ENCODE peak calls at places on chromosomes 6 and 20, in seven cellular contexts. Z is dorsolateral prefrontal cortex, L is GM12878, S is AG04450, W is neural progenitor cell, F is PC-9, X is left ventricle myocardium inferior. G is an unnamed sample.

GRCh38 chr20:635609-636338 is 17.2 kb downstream of the SRXN1 start:
- DNase-seq in Z (no peak), L (no peak), S (no peak), W (no peak), F (peak; percentile 53), X (peak; percentile 30), G (no peak)

GRCh38 chr20:52410746-52411317 is 219.3 kb upstream of the ZFP64 start:
- DNase-seq in Z (no peak), L (no peak), S (no peak), W (no peak), F (no peak), X (no peak), G (no peak)

GRCh38 chr20:25309395-25310267 is 61.7 kb downstream of the PYGB start:
- DNase-seq in Z (no peak), L (no peak), S (no peak), W (no peak), F (peak; percentile 68), X (no peak), G (peak; percentile 87)

GRCh38 chr6:21747441-21747840 is 153.9 kb downstream of the SOX4 start:
- DNase-seq in Z (no peak), L (no peak), S (no peak), W (no peak), F (no peak), X (no peak), G (no peak)

GRCh38 chr6:12313992-12314589 is 23.9 kb downstream of the EDN1 start:
- DNase-seq in Z (no peak), L (no peak), S (no peak), W (no peak), F (peak; percentile 100), X (no peak), G (no peak)

GRCh38 chr6:19638931-19639330 is 198.2 kb upstream of the ID4 start:
- DNase-seq in Z (no peak), L (no peak), S (no peak), W (no peak), F (no peak), X (no peak), G (no peak)

GRCh38 chr6:157761331-157761921 is 61.6 kb upstream of the SNX9 start:
- DNase-seq in Z (no peak), L (peak; percentile 90), S (no peak), W (no peak), F (no peak), X (no peak), G (peak; percentile 68)

GRCh38 chr6:134740473-134741192 is 209.3 kb downstream of the ALDH8A1 start:
- DNase-seq in Z (no peak), L (no peak), S (no peak), W (no peak), F (peak; percentile 58), X (no peak), G (peak; percentile 76)

GRCh38 chr6:144151010-144151727 is 852 bp downstream of the STX11 start:
- DNase-seq in Z (no peak), L (peak; percentile 88), S (no peak), W (peak; percentile 15), F (peak; percentile 45), X (no peak), G (no peak)

GRCh38 chr6:118558811-118559217 is 10.7 kb downstream of the PLN start:
- DNase-seq in Z (no peak), L (no peak), S (no peak), W (no peak), F (no peak), X (no peak), G (peak; percentile 22)

GRCh38 chr6:111758608-111759293 is 114.5 kb downstream of the FYN start:
- DNase-seq in Z (no peak), L (no peak), S (no peak), W (no peak), F (no peak), X (no peak), G (no peak)

GRCh38 chr20:35342154-35342769 is 50.0 kb upstream of the FAM83C start:
- DNase-seq in Z (no peak), L (no peak), S (no peak), W (peak; percentile 27), F (no peak), X (no peak), G (no peak)

GRCh38 chr6:1187293-1188131 is 124.4 kb upstream of the FOXQ1 start:
- DNase-seq in Z (no peak), L (no peak), S (no peak), W (no peak), F (no peak), X (no peak), G (no peak)

GRCh38 chr20:33059741-33060390 is 6.2 kb downstream of the BPIFB3 start:
- DNase-seq in Z (no peak), L (no peak), S (no peak), W (no peak), F (no peak), X (no peak), G (no peak)

GRCh38 chr20:844473-845225 is 11.1 kb downstream of the FAM110A start:
- DNase-seq in Z (peak; percentile 83), L (peak; percentile 45), S (peak; percentile 67), W (peak; percentile 98), F (no peak), X (peak; percentile 90), G (peak; percentile 90)

GRCh38 chr6:150395388-150396009 is 26.7 kb downstream of the IYD start:
- DNase-seq in Z (peak; percentile 54), L (no peak), S (peak; percentile 6), W (peak; percentile 80), F (peak; percentile 60), X (no peak), G (peak; percentile 65)

DNA sequence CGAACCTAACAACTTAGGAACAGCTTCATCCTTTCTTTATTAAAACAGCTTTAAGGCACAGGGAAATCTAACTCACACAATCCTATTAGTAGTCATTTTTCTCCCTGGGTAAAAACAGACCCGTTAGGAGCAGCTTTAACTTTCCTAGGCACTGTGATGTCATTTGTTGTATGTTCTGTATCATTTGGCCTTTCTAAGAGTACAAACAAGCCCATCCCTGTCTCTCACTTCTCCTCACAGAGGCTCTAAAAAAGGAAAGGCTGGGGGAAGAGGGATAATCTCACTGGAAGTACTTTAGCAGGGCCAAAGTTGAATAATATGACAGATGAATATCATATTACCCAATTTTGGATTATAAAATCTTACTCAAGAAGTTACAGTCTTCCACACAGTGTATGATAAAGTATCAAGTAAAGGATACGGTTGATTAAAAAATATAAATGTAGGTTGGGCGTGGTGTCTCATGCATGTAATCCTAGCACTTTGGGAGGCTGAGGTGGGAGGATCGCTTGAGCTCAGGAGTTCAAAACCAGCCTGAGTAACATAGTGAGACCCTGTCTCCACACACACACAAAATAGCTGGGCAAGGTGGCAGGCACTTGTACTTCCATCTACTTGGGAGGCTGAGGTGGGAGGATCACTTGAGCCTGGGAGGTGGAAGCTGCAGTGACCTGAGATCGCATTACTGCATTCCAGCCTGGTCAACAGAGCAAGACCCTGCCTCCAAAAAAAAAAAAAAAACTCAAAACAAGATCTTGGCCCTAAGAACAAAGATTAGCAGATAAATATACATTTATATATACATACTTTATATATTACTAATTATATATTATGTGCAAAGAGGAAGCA is 7.9 kb downstream of the NUDT3 start:
- DNase-seq in Z (no peak), L (no peak), S (no peak), W (no peak), F (no peak), X (no peak), G (no peak)
- H3K4me3 ChIP-seq in Z (no peak overlapping the region), L (no peak overlapping the region), S (no peak overlapping the region), W (no peak overlapping the region), F (no peak overlapping the region), X (no peak overlapping the region), G (no peak overlapping the region)

DNA sequence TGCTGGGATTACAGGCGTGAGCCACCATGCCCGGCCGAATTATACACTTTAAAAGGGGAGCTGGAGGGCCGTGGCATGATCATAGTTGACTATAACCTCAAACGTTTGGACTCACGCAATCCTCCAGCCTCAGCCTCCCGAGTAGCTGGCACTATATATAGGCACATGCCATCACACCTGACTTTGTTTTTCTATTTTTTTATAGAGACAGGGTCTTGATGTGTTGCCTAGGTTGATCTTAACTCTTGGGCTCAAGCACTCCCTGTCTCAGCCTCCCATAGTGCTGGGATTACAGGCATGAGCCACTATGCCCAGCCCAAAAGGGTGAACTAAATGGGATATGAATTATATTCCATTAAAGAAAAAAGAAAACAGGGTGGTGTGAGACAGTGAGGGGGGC is 7.8 kb downstream of the PTGIS start:
- DNase-seq in Z (no peak), L (no peak), S (no peak), W (no peak), F (no peak), X (no peak), G (no peak)
- H3K27ac ChIP-seq in Z (no peak overlapping the region), L (no peak overlapping the region), S (no peak overlapping the region), W (no peak overlapping the region), F (no peak overlapping the region), X (peak overlapping the region; percentile 81), G (no peak overlapping the region)

GRCh38 chr6:7145269-7146078 is 37.7 kb downstream of the RREB1 start:
- DNase-seq in Z (no peak), L (no peak), S (no peak), W (no peak), F (peak; percentile 75), X (no peak), G (no peak)

GRCh38 chr6:7144810-7145209 is 37.0 kb downstream of the RREB1 start:
- DNase-seq in Z (no peak), L (no peak), S (no peak), W (no peak), F (no peak), X (no peak), G (no peak)

GRCh38 chr6:7140631-7141366 is 33.0 kb downstream of the RREB1 start:
- DNase-seq in Z (peak; percentile 88), L (no peak), S (no peak), W (peak; percentile 89), F (peak; percentile 51), X (peak; percentile 91), G (peak; percentile 73)

GRCh38 chr6:7142228-7142801 is 34.6 kb downstream of the RREB1 start:
- DNase-seq in Z (no peak), L (no peak), S (no peak), W (no peak), F (no peak), X (no peak), G (no peak)

GRCh38 chr6:7143161-7143974 is 35.6 kb downstream of the RREB1 start:
- DNase-seq in Z (peak; percentile 38), L (no peak), S (no peak), W (no peak), F (no peak), X (no peak), G (no peak)
- H3K4me3 ChIP-seq in Z (no peak overlapping the region), L (no peak overlapping the region), S (no peak overlapping the region), W (no peak overlapping the region), F (no peak overlapping the region), X (no peak overlapping the region), G (no peak overlapping the region)

GRCh38 chr20:19690462-19690861 is 67.6 kb upstream of the RIN2 start:
- DNase-seq in Z (no peak), L (no peak), S (no peak), W (no peak), F (no peak), X (no peak), G (no peak)

GRCh38 chr20:19692100-19692499 is 66.0 kb upstream of the RIN2 start:
- DNase-seq in Z (no peak), L (no peak), S (no peak), W (no peak), F (no peak), X (no peak), G (no peak)

GRCh38 chr20:19693508-19693907 is 64.5 kb upstream of the RIN2 start:
- DNase-seq in Z (no peak), L (no peak), S (no peak), W (no peak), F (no peak), X (no peak), G (no peak)

GRCh38 chr20:19691125-19691524 is 66.9 kb upstream of the RIN2 start:
- DNase-seq in Z (no peak), L (no peak), S (no peak), W (no peak), F (no peak), X (peak; percentile 31), G (no peak)

GRCh38 chr20:19692685-19693119 is 65.4 kb upstream of the RIN2 start:
- DNase-seq in Z (peak; percentile 41), L (no peak), S (no peak), W (peak; percentile 61), F (peak; percentile 72), X (peak; percentile 63), G (peak; percentile 40)
- H3K27ac ChIP-seq in Z (no peak overlapping the region), L (no peak overlapping the region), S (no peak overlapping the region), W (no peak overlapping the region), F (peak overlapping the region; percentile 45), X (no peak overlapping the region), G (no peak overlapping the region)

G was measured in brain microvascular endothelial cell.